ENCODE peak calls at places on chromosomes 2 and 18, in six cellular contexts. Q, X, G, P, N and M are unnamed samples.
A peak's percentile ranks its signal among the peaks of the same experiment; 100 is the strongest.

GRCh38 chr2:239942090-239942489 is 83.1 kb downstream of the NDUFA10 start:
- DNase-seq in P (no peak), G (no peak), X (no peak), Q (no peak), N (no peak), M (no peak)

GRCh38 chr2:6922201-6922656 is 5.0 kb downstream of the RNF144A start:
- DNase-seq in G (no peak), X (no peak), P (no peak), N (peak; percentile 25), Q (peak; percentile 14), M (peak; percentile 17)

GRCh38 chr2:109067829-109068152 is 61.2 kb upstream of the SH3RF3 start:
- DNase-seq in Q (no peak), P (no peak), N (no peak), X (no peak), G (no peak), M (no peak)

GRCh38 chr18:43590182-43590903 is 313.1 kb upstream of the SYT4 start:
- DNase-seq in X (no peak), Q (peak; percentile 19), P (no peak), N (no peak), G (no peak), M (no peak)

GRCh38 chr2:112811841-112812306 is 24.7 kb downstream of the IL1B start:
- DNase-seq in P (no peak), Q (peak; percentile 96), N (no peak), G (no peak), X (peak; percentile 46), M (no peak)

GRCh38 chr2:239399404-239399999 is 1.3 kb downstream of the HDAC4 start:
- DNase-seq in X (no peak), Q (no peak), N (peak; percentile 9), P (peak; percentile 53), G (peak; percentile 55), M (peak; percentile 35)

GRCh38 chr18:52869942-52870907 is 530.2 kb downstream of the DCC start:
- DNase-seq in P (no peak), G (no peak), N (peak; percentile 21), Q (no peak), X (no peak), M (no peak)

GRCh38 chr2:121205321-121205942 is 79.6 kb downstream of the TFCP2L1 start:
- DNase-seq in N (peak; percentile 52), X (peak; percentile 34), G (no peak), P (no peak), Q (no peak), M (no peak)

GRCh38 chr2:218607436-218608115 is at the start of gene PLCD4:
- DNase-seq in Q (peak; percentile 62), G (no peak), X (peak; percentile 71), P (no peak), N (peak; percentile 5), M (no peak)

GRCh38 chr2:28447943-28448737 is 47.7 kb upstream of the PLB1 start:
- DNase-seq in G (no peak), Q (peak; percentile 59), P (no peak), N (no peak), X (peak; percentile 78), M (no peak)

GRCh38 chr18:77105021-77105420 is 27.6 kb downstream of the MBP start:
- DNase-seq in N (no peak), G (peak; percentile 45), Q (no peak), P (no peak), X (no peak), M (no peak)

GRCh38 chr2:45009303-45009927 is at the start of gene SIX2:
- DNase-seq in Q (peak; percentile 30), X (peak; percentile 97), N (peak; percentile 94), G (no peak), P (no peak), M (no peak)

GRCh38 chr18:46332956-46333355 is 228.8 kb downstream of the HAUS1 start:
- DNase-seq in P (no peak), Q (no peak), G (no peak), N (peak; percentile 25), X (no peak), M (no peak)

GRCh38 chr2:32061973-32062861 is 1.1 kb upstream of the SPAST start:
- DNase-seq in Q (peak; percentile 58), P (no peak), X (peak; percentile 12), G (no peak), N (no peak), M (no peak)

GRCh38 chr18:37565985-37566478 is 434 bp upstream of the CELF4 start:
- DNase-seq in N (peak; percentile 91), X (peak; percentile 78), Q (peak; percentile 18), P (no peak), G (no peak), M (no peak)

GRCh38 chr2:214876815-214877214 is 67.3 kb upstream of the BARD1 start:
- DNase-seq in P (no peak), G (no peak), Q (no peak), N (no peak), X (no peak), M (no peak)

GRCh38 chr2:170905864-170906263 is 23.2 kb upstream of the GORASP2 start:
- DNase-seq in X (no peak), N (no peak), G (no peak), Q (no peak), P (no peak), M (no peak)

GRCh38 chr2:80102026-80102425 is 202.5 kb downstream of the LRRTM1 start:
- DNase-seq in G (no peak), P (no peak), Q (peak; percentile 65), N (no peak), X (peak; percentile 92), M (no peak)

GRCh38 chr2:229612395-229612971 is 101.9 kb downstream of the DNER start:
- DNase-seq in G (no peak), P (no peak), N (no peak), Q (no peak), X (no peak), M (no peak)

GRCh38 chr2:109410021-109410815 is 203.5 kb downstream of the SEPTIN10 start:
- DNase-seq in N (no peak), G (no peak), X (peak; percentile 73), P (no peak), Q (no peak), M (no peak)

GRCh38 chr2:111522231-111522768 is 361.7 kb downstream of the ANAPC1 start:
- DNase-seq in N (no peak), G (no peak), X (no peak), P (no peak), Q (no peak), M (no peak)

GRCh38 chr2:120678251-120678650 is 57.4 kb upstream of the GLI2 start:
- DNase-seq in Q (no peak), P (no peak), G (no peak), N (no peak), X (peak; percentile 62), M (no peak)

GRCh38 chr18:37393221-37393828 is 172.3 kb downstream of the CELF4 start:
- DNase-seq in Q (no peak), G (no peak), P (no peak), N (no peak), X (no peak), M (no peak)

GRCh38 chr2:199692489-199692888 is 158.5 kb downstream of the FTCDNL1 start:
- DNase-seq in G (no peak), Q (no peak), N (peak; percentile 99), P (no peak), X (no peak), M (no peak)

GRCh38 chr18:79068946-79069791 is at the start of gene ATP9B:
- DNase-seq in N (peak; percentile 91), Q (peak; percentile 72), G (peak; percentile 98), P (peak; percentile 99), X (peak; percentile 98), M (peak; percentile 94)

GRCh38 chr2:38097611-38098350 is 21.8 kb upstream of the CYP1B1 start:
- DNase-seq in P (no peak), X (no peak), G (no peak), N (no peak), Q (no peak), M (no peak)

GRCh38 chr2:73074110-73075069 is 2.9 kb upstream of the SFXN5 start:
- DNase-seq in P (no peak), G (no peak), N (no peak), Q (no peak), X (no peak), M (no peak)

GRCh38 chr2:33375054-33375453 is 101.4 kb upstream of the RASGRP3 start:
- DNase-seq in G (no peak), P (no peak), X (peak; percentile 52), N (no peak), Q (peak; percentile 69), M (no peak)